ENCODE peak calls at places on chromosomes 16 and 17, in eight cellular contexts. G, Y, V, Z, C, W, B and D are unnamed samples.

GRCh38 chr16:85746431-85747227 is 4.3 kb downstream of the C16orf74 start:
- DNase-seq in V (no peak), G (no peak), W (no peak), C (no peak), Z (no peak), B (no peak), Y (peak), D (no peak)

GRCh38 chr16:85709766-85710423 is 21.1 kb upstream of the GINS2 start:
- DNase-seq in V (no peak), B (no peak), C (no peak), Y (no peak), Z (no peak), G (no peak), W (no peak), D (no peak)

GRCh38 chr16:68186877-68187276 is 49.0 kb downstream of the ESRP2 start:
- DNase-seq in G (no peak), Y (no peak), B (no peak), Z (no peak), C (no peak), W (no peak), V (no peak), D (no peak)

GRCh38 chr17:61856078-61856477 is 7.2 kb downstream of the BRIP1 start:
- DNase-seq in W (no peak), G (no peak), B (no peak), C (no peak), Z (no peak), Y (no peak), V (no peak), D (no peak)

GRCh38 chr17:36673068-36673467 is 71.7 kb downstream of the MRM1 start:
- DNase-seq in V (no peak), C (no peak), B (no peak), Z (no peak), W (no peak), Y (no peak), G (no peak), D (no peak)

GRCh38 chr17:31068291-31068690 is 26.5 kb upstream of the NF1 start:
- DNase-seq in G (no peak), Y (peak), Z (no peak), W (no peak), B (no peak), V (no peak), C (no peak), D (no peak)

GRCh38 chr16:35431829-35432663 is 1972.6 kb downstream of the TP53TG3F start:
- DNase-seq in V (no peak), B (no peak), C (no peak), G (no peak), W (peak), Y (peak), Z (no peak), D (no peak)

GRCh38 chr17:15920758-15921239 is 24.1 kb upstream of the ADORA2B start:
- DNase-seq in G (no peak), Y (peak), B (no peak), V (no peak), C (no peak), W (no peak), Z (peak), D (no peak)

GRCh38 chr16:2846511-2847310 is 11.3 kb downstream of the PRSS22 start:
- DNase-seq in Z (no peak), W (no peak), G (no peak), V (peak), Y (peak), B (no peak), C (no peak), D (no peak)

GRCh38 chr16:29738514-29738913 is 7.3 kb downstream of the C16orf54 start:
- DNase-seq in B (no peak), Y (no peak), C (no peak), W (no peak), Z (no peak), V (peak), G (no peak), D (no peak)

GRCh38 chr16:17367034-17367433 is 103.7 kb downstream of the XYLT1 start:
- DNase-seq in C (no peak), Y (no peak), W (no peak), B (no peak), G (no peak), V (peak), Z (no peak), D (no peak)

GRCh38 chr17:3968886-3969524 is 4.8 kb upstream of the ATP2A3 start:
- DNase-seq in Y (no peak), C (no peak), Z (no peak), V (no peak), W (no peak), G (no peak), B (no peak), D (no peak)

GRCh38 chr16:85250609-85251223 is 138.4 kb upstream of the CIBAR2 start:
- DNase-seq in W (no peak), Z (no peak), B (no peak), Y (no peak), V (no peak), G (no peak), C (no peak), D (no peak)

GRCh38 chr17:81498953-81499600 is 13.5 kb downstream of the ACTG1 start:
- DNase-seq in Y (no peak), Z (no peak), V (no peak), B (no peak), C (no peak), W (no peak), G (no peak), D (no peak)

GRCh38 chr17:35286120-35286781 is 43.4 kb downstream of the SLFN5 start:
- DNase-seq in Z (no peak), W (no peak), Y (no peak), C (no peak), G (no peak), B (no peak), V (no peak), D (no peak)

GRCh38 chr17:60392845-60393702 is 1.1 kb upstream of the USP32 start:
- DNase-seq in B (peak), V (no peak), C (peak), G (peak), Y (peak), W (peak), Z (peak), D (peak)

GRCh38 chr16:81366316-81366932 is 51.7 kb downstream of the GAN start:
- DNase-seq in C (no peak), Z (no peak), G (no peak), W (no peak), V (no peak), B (no peak), Y (peak), D (no peak)

GRCh38 chr16:56477096-56477878 is 25.9 kb downstream of the OGFOD1 start:
- DNase-seq in W (no peak), Z (no peak), C (no peak), G (no peak), Y (peak), V (no peak), B (no peak), D (no peak)

GRCh38 chr17:22490399-22490798 is 798.1 kb downstream of the KCNJ18 start:
- DNase-seq in G (no peak), C (no peak), V (no peak), Y (no peak), B (no peak), Z (no peak), W (no peak), D (no peak)

GRCh38 chr16:7443108-7443507 is 110.5 kb downstream of the RBFOX1 start:
- DNase-seq in V (no peak), G (no peak), Y (no peak), Z (no peak), B (no peak), C (no peak), W (no peak), D (no peak)

GRCh38 chr16:78297066-78297666 is 197.7 kb downstream of the WWOX start:
- DNase-seq in G (no peak), C (peak), Y (no peak), B (no peak), W (no peak), Z (no peak), V (no peak), D (no peak)

GRCh38 chr16:68289621-68290329 is 21.0 kb downstream of the SLC7A6OS start:
- DNase-seq in B (no peak), C (no peak), V (peak), W (no peak), Y (no peak), G (no peak), Z (no peak), D (no peak)

GRCh38 chr16:6856578-6856977 is 476.1 kb upstream of the RBFOX1 start:
- DNase-seq in G (no peak), C (no peak), V (no peak), W (no peak), Z (no peak), B (no peak), Y (no peak), D (no peak)

DNA sequence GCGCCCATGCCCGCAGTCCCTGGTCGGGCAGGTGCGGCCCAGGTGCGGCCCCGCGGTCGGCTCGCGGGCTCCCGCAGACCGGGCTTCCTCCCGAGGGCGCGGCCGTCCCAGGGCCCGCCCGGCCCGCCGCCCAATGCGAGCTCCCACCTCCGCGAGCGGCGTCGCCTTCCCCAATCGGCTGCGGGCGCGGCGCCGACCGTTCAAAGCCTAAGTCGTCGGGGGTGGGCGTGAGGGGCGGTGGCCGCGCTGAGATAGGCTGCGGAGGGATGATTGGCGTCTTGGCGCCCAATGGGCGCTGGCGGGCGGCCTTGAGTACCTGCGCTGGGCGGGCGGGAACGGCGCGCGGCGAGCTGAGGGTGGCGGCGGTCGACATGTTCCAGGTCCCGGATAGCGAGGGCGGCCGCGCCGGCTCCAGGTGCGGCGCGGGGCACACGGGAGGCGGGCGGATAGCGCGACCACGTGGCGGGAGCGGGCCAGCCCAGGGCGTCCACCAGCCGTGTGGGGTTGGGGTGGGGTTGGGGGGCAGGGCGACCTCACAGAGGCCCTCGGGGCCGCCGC is at the start of gene JPT2:
- DNase-seq in G (peak), Z (peak), V (peak), Y (peak), C (peak), W (peak), B (peak), D (peak)
- TF ChIP-seq POLR2A in G (peak), Z (no peak), V (no peak), Y (peak), C (peak), W (peak), B (peak), D (no peak)

DNA sequence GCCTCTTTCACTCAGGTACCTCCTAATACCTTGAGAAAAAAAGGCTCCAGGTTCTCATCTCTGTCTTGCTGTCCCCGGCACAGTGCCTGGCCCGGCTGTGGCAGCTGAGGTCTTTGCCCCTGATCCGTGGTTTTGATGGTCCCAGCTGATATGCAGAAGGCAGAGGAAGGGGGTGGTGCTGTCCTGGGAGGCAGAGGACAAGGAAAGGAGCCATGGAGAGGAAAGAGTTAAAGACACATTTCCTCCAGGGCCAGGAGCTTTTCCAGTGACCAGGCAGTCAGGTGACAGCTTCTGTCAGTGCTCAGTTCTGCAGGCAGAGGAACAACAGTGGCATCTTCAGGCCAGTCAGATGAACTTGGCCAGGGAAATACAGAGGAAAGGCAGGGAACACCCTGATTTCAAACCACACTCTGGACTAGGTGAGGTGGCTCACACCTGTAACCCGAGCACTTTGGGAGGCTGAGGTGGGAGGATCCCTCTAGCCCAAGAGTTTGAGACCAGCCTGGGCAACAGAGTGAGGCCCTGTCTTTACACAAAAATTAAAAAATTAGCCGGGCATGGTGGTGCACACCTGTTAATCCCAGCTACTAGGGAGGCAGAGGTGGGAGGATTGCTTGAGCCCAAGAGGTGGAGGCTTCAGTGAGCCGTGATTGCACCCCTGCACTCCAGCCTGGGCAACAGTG is 3.3 kb upstream of the COG1 start:
- DNase-seq in C (peak), G (no peak), B (no peak), V (no peak), Y (peak), Z (no peak), W (no peak), D (no peak)
- TF ChIP-seq CTCF in C (no peak), G (peak), B (no peak), V (no peak), Y (peak), Z (no peak), W (no peak), D (no peak)

DNA sequence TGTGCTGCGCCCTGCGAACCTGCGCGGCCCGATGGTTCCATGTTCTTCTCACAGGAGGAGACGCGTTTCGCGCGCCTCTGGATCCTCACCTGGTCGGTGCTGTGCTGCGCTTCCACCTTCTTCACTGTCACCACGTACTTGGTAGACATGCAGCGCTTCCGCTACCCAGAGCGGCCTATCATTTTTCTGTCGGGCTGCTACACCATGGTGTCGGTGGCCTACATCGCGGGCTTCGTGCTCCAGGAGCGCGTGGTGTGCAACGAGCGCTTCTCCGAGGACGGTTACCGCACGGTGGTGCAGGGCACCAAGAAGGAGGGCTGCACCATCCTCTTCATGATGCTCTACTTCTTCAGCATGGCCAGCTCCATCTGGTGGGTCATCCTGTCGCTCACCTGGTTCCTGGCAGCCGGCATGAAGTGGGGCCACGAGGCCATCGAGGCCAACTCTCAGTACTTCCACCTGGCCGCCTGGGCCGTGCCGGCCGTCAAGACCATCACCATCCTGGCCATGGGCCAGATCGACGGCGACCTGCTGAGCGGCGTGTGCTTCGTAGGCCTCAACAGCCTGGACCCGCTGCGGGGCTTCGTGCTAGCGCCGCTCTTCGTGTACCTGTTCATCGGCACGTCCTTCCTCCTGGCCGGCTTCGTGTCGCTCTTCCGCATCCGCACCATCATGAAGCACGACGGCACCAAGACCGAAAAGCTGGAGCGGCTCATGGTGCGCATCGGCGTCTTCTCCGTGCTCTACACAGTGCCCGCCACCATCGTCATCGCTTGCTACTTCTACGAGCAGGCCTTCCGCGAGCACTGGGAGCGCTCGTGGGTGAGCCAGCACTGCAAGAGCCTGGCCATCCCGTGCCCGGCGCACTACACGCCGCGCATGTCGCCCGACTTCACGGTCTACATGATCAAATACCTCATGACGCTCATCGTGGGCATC is 1.3 kb downstream of the FZD2 start:
- DNase-seq in B (peak), Z (peak), V (no peak), G (no peak), W (peak), Y (no peak), C (no peak), D (no peak)
- H3K4me3 ChIP-seq in B (peak), Z (peak), V (peak), G (peak), W (no peak), Y (peak), C (no peak), D (no peak)

DNA sequence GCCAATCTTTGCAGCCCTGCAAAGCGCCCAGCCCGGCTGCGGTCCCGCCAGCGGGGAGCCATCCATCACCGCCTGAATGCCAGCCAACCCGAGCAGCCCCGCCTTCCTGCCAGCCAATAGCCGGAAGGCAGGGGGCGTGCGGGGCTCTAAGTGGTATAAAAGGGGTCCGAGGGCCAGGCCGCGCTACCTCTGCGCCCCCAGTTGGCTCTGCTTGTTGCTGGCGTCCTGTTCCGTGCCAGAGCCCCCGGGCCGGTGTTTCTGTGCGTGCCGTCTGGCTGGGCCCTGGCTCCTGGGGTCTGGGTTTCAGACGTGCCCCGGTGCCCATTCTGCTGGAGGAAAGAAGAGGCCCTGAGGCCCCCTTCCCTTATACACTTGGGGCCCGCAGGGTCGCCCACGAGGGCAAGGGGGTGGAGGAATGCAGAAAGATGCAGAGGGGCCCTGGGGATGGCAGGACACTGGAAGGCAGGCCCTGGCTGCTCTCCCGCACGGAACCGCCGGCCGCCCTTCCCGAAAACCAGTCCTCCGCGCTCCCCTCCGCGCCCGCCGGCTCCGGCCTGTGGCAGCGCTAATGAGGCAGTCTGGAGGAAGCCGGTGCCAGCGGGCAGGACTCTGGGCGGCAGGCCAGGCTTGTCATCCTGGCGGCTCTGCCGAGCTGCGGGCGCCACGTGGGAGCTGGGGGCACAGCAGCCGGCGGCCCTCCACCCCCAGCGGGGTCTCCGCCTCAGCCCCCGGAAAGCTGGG is 14.0 kb downstream of the COPZ2 start:
- DNase-seq in V (peak), G (peak), B (peak), Y (peak), W (peak), C (peak), Z (peak), D (peak)
- TF ChIP-seq POLR2A in V (no peak), G (no peak), B (peak), Y (peak), W (peak), C (peak), Z (no peak), D (no peak)

GRCh38 chr17:48791128-48792032 is 25.6 kb downstream of the TTLL6 start:
- DNase-seq in V (no peak), G (peak), Z (peak), Y (peak), B (peak), W (peak), C (peak), D (peak)
- TF ChIP-seq CTCF in V (peak), G (peak), Z (peak), Y (peak), B (peak), W (peak), C (peak), D (no peak)

DNA sequence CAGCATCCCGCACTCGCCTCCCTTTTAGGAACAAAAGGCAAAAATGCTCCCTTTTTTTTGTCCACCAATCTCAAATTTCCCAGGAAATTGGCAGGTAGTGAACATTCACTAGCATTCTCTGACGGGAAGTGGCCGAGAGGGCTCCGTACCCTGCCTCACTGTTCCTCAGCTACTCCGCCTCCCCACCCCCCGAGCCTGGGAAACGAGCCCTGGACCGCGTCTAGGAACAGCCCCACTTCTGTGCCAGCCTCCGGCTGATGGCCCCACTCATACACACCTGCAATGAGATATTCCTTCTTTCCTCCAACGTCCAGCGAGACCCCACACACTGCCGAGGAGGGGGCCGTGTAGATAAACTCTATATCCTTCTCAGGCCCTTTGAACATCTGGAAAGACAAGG is 30.0 kb upstream of the USP36 start:
- DNase-seq in W (no peak), V (no peak), G (no peak), B (no peak), Y (no peak), C (no peak), Z (no peak), D (no peak)
- H3K4me3 ChIP-seq in W (no peak), V (no peak), G (no peak), B (no peak), Y (no peak), C (no peak), Z (no peak), D (no peak)

GRCh38 chr17:29617481-29618271 is 5.0 kb downstream of the CORO6 start:
- DNase-seq in Y (peak), B (no peak), W (peak), C (peak), G (no peak), Z (peak), V (peak), D (peak)
- TF ChIP-seq POLR2A in Y (no peak), B (peak), W (peak), C (no peak), G (no peak), Z (no peak), V (peak), D (no peak)

GRCh38 chr17:21163101-21163500 is 36.3 kb downstream of the DHRS7B start:
- DNase-seq in C (no peak), B (no peak), W (no peak), Z (no peak), G (no peak), V (no peak), Y (no peak), D (no peak)
- TF ChIP-seq CTCF in C (no peak), B (no peak), W (no peak), Z (no peak), G (peak), V (no peak), Y (no peak), D (no peak)

DNA sequence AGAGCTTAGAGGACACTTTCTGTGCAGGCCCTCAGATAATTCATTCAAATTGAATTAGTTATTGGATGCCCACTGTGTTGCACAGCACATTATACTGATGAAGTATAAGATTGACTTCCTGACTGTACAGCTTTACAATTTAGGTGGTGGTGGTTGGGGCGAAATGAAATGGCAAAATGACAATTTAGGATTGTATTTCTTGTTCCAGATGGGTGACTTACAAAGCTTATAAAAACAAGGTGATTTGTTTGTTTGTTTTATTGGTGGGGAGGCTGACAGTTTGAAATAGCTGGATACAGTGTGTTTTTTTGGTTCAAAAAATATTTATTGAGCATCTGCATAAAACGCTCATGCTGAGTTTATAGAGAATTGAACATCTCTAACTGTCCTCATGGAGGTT is 1.6 kb downstream of the MAP2K4 start:
- DNase-seq in W (no peak), B (no peak), Z (no peak), Y (no peak), C (no peak), V (no peak), G (no peak), D (no peak)
- H3K4me3 ChIP-seq in W (no peak), B (no peak), Z (peak), Y (peak), C (no peak), V (no peak), G (no peak), D (no peak)